ENCODE peak calls at places on chromosomes 16 and 17, in ten cellular contexts. One of them, this sample, is unnamed.

GRCh38 chr17:28471531-28472342 is 1.7 kb upstream of the SLC13A2 start:
- DNase-seq in astrocyte of the cerebellum: no peak
- DNase-seq in lower leg skin: peak
- DNase-seq in psoas muscle: no peak
- DNase-seq in fibroblast of mammary gland: no peak
- DNase-seq in osteocyte: no peak
- DNase-seq in cardiac muscle cell: no peak
- DNase-seq in dorsolateral prefrontal cortex: no peak
- DNase-seq in type B pancreatic cell: no peak
- DNase-seq in sigmoid colon: peak
- DNase-seq in this sample: no peak

GRCh38 chr17:7523033-7523432 is 25.8 kb upstream of the TNFSF12 start:
- DNase-seq in cardiac muscle cell: peak
- DNase-seq in sigmoid colon: no peak
- DNase-seq in type B pancreatic cell: no peak
- DNase-seq in dorsolateral prefrontal cortex: no peak
- DNase-seq in lower leg skin: no peak
- DNase-seq in fibroblast of mammary gland: peak
- DNase-seq in osteocyte: no peak
- DNase-seq in psoas muscle: no peak
- DNase-seq in astrocyte of the cerebellum: no peak
- DNase-seq in this sample: peak

GRCh38 chr17:30426292-30426691 is 47.6 kb downstream of the CPD start:
- DNase-seq in astrocyte of the cerebellum: no peak
- DNase-seq in cardiac muscle cell: no peak
- DNase-seq in type B pancreatic cell: no peak
- DNase-seq in osteocyte: no peak
- DNase-seq in sigmoid colon: no peak
- DNase-seq in dorsolateral prefrontal cortex: no peak
- DNase-seq in lower leg skin: no peak
- DNase-seq in psoas muscle: no peak
- DNase-seq in fibroblast of mammary gland: peak
- DNase-seq in this sample: no peak

GRCh38 chr17:68847711-68848110 is 107.5 kb downstream of the ABCA8 start:
- DNase-seq in lower leg skin: no peak
- DNase-seq in type B pancreatic cell: no peak
- DNase-seq in dorsolateral prefrontal cortex: no peak
- DNase-seq in cardiac muscle cell: no peak
- DNase-seq in sigmoid colon: no peak
- DNase-seq in astrocyte of the cerebellum: no peak
- DNase-seq in osteocyte: no peak
- DNase-seq in fibroblast of mammary gland: no peak
- DNase-seq in psoas muscle: no peak
- DNase-seq in this sample: no peak

GRCh38 chr16:29757950-29758466 is 12.2 kb upstream of the C16orf54 start:
- DNase-seq in dorsolateral prefrontal cortex: no peak
- DNase-seq in osteocyte: no peak
- DNase-seq in fibroblast of mammary gland: peak
- DNase-seq in astrocyte of the cerebellum: no peak
- DNase-seq in psoas muscle: no peak
- DNase-seq in type B pancreatic cell: no peak
- DNase-seq in sigmoid colon: no peak
- DNase-seq in cardiac muscle cell: peak
- DNase-seq in lower leg skin: no peak
- DNase-seq in this sample: no peak

GRCh38 chr17:2881295-2881694 is 85.1 kb downstream of the RAP1GAP2 start:
- DNase-seq in cardiac muscle cell: no peak
- DNase-seq in sigmoid colon: no peak
- DNase-seq in lower leg skin: no peak
- DNase-seq in astrocyte of the cerebellum: no peak
- DNase-seq in type B pancreatic cell: no peak
- DNase-seq in dorsolateral prefrontal cortex: no peak
- DNase-seq in fibroblast of mammary gland: no peak
- DNase-seq in psoas muscle: no peak
- DNase-seq in osteocyte: no peak
- DNase-seq in this sample: no peak

GRCh38 chr17:8001976-8002645 is at the start of gene GUCY2D:
- DNase-seq in cardiac muscle cell: no peak
- DNase-seq in type B pancreatic cell: no peak
- DNase-seq in osteocyte: no peak
- DNase-seq in psoas muscle: no peak
- DNase-seq in dorsolateral prefrontal cortex: no peak
- DNase-seq in lower leg skin: peak
- DNase-seq in fibroblast of mammary gland: no peak
- DNase-seq in astrocyte of the cerebellum: no peak
- DNase-seq in sigmoid colon: no peak
- DNase-seq in this sample: peak

GRCh38 chr17:38578229-38578628 is 27.5 kb downstream of the SRCIN1 start:
- DNase-seq in dorsolateral prefrontal cortex: no peak
- DNase-seq in fibroblast of mammary gland: no peak
- DNase-seq in psoas muscle: no peak
- DNase-seq in cardiac muscle cell: no peak
- DNase-seq in type B pancreatic cell: no peak
- DNase-seq in osteocyte: no peak
- DNase-seq in astrocyte of the cerebellum: no peak
- DNase-seq in sigmoid colon: no peak
- DNase-seq in lower leg skin: no peak
- DNase-seq in this sample: no peak

GRCh38 chr17:45021607-45022287 is 29.7 kb downstream of the DCAKD start:
- DNase-seq in lower leg skin: peak
- DNase-seq in type B pancreatic cell: peak
- DNase-seq in sigmoid colon: peak
- DNase-seq in psoas muscle: peak
- DNase-seq in astrocyte of the cerebellum: no peak
- DNase-seq in osteocyte: peak
- DNase-seq in cardiac muscle cell: peak
- DNase-seq in fibroblast of mammary gland: peak
- DNase-seq in dorsolateral prefrontal cortex: no peak
- DNase-seq in this sample: peak

GRCh38 chr17:1829579-1830257 is at the start of the genes RPA1 and SMYD4:
- DNase-seq in astrocyte of the cerebellum: peak
- DNase-seq in osteocyte: peak
- DNase-seq in cardiac muscle cell: peak
- DNase-seq in lower leg skin: peak
- DNase-seq in sigmoid colon: peak
- DNase-seq in psoas muscle: peak
- DNase-seq in type B pancreatic cell: peak
- DNase-seq in dorsolateral prefrontal cortex: peak
- DNase-seq in fibroblast of mammary gland: peak
- DNase-seq in this sample: peak

GRCh38 chr17:4643676-4644075 is 2.2 kb upstream of the ALOX15 start:
- DNase-seq in lower leg skin: no peak
- DNase-seq in astrocyte of the cerebellum: no peak
- DNase-seq in fibroblast of mammary gland: no peak
- DNase-seq in cardiac muscle cell: no peak
- DNase-seq in dorsolateral prefrontal cortex: no peak
- DNase-seq in type B pancreatic cell: no peak
- DNase-seq in osteocyte: no peak
- DNase-seq in sigmoid colon: no peak
- DNase-seq in psoas muscle: no peak
- DNase-seq in this sample: no peak

GRCh38 chr17:74457820-74458166 is 8.6 kb upstream of the CD300A start:
- DNase-seq in fibroblast of mammary gland: no peak
- DNase-seq in cardiac muscle cell: no peak
- DNase-seq in type B pancreatic cell: no peak
- DNase-seq in osteocyte: no peak
- DNase-seq in sigmoid colon: no peak
- DNase-seq in psoas muscle: no peak
- DNase-seq in dorsolateral prefrontal cortex: no peak
- DNase-seq in astrocyte of the cerebellum: no peak
- DNase-seq in lower leg skin: no peak
- DNase-seq in this sample: no peak
- TF ChIP-seq CTCF in fibroblast of mammary gland: no peak
- TF ChIP-seq CTCF in cardiac muscle cell: no peak
- TF ChIP-seq CTCF in type B pancreatic cell: peak
- TF ChIP-seq CTCF in osteocyte: peak
- TF ChIP-seq CTCF in sigmoid colon: no peak
- TF ChIP-seq CTCF in psoas muscle: no peak
- TF ChIP-seq CTCF in dorsolateral prefrontal cortex: no peak
- TF ChIP-seq CTCF in astrocyte of the cerebellum: no peak
- TF ChIP-seq CTCF in lower leg skin: no peak
- TF ChIP-seq CTCF in this sample: no peak

GRCh38 chr16:2284001-2284770 is 16.3 kb upstream of the RNPS1 start:
- DNase-seq in cardiac muscle cell: no peak
- DNase-seq in fibroblast of mammary gland: no peak
- DNase-seq in astrocyte of the cerebellum: no peak
- DNase-seq in lower leg skin: no peak
- DNase-seq in dorsolateral prefrontal cortex: no peak
- DNase-seq in sigmoid colon: no peak
- DNase-seq in type B pancreatic cell: no peak
- DNase-seq in psoas muscle: no peak
- DNase-seq in osteocyte: no peak
- DNase-seq in this sample: peak

GRCh38 chr16:2285731-2286191 is 17.8 kb upstream of the RNPS1 start:
- DNase-seq in lower leg skin: no peak
- DNase-seq in fibroblast of mammary gland: no peak
- DNase-seq in psoas muscle: no peak
- DNase-seq in dorsolateral prefrontal cortex: no peak
- DNase-seq in type B pancreatic cell: no peak
- DNase-seq in osteocyte: no peak
- DNase-seq in cardiac muscle cell: no peak
- DNase-seq in astrocyte of the cerebellum: no peak
- DNase-seq in sigmoid colon: no peak
- DNase-seq in this sample: no peak

GRCh38 chr16:2286550-2286949 is 18.6 kb upstream of the RNPS1 start:
- DNase-seq in sigmoid colon: no peak
- DNase-seq in astrocyte of the cerebellum: no peak
- DNase-seq in fibroblast of mammary gland: no peak
- DNase-seq in type B pancreatic cell: no peak
- DNase-seq in cardiac muscle cell: no peak
- DNase-seq in dorsolateral prefrontal cortex: no peak
- DNase-seq in osteocyte: no peak
- DNase-seq in psoas muscle: no peak
- DNase-seq in lower leg skin: no peak
- DNase-seq in this sample: peak

GRCh38 chr16:2282866-2283555 is 15.1 kb upstream of the RNPS1 start:
- DNase-seq in psoas muscle: no peak
- DNase-seq in sigmoid colon: no peak
- DNase-seq in cardiac muscle cell: no peak
- DNase-seq in type B pancreatic cell: no peak
- DNase-seq in fibroblast of mammary gland: no peak
- DNase-seq in osteocyte: no peak
- DNase-seq in dorsolateral prefrontal cortex: no peak
- DNase-seq in astrocyte of the cerebellum: no peak
- DNase-seq in lower leg skin: no peak
- DNase-seq in this sample: no peak

GRCh38 chr16:2284797-2285576 is 17.1 kb upstream of the RNPS1 start:
- DNase-seq in psoas muscle: no peak
- DNase-seq in cardiac muscle cell: no peak
- DNase-seq in lower leg skin: no peak
- DNase-seq in osteocyte: no peak
- DNase-seq in fibroblast of mammary gland: no peak
- DNase-seq in dorsolateral prefrontal cortex: no peak
- DNase-seq in type B pancreatic cell: no peak
- DNase-seq in sigmoid colon: no peak
- DNase-seq in astrocyte of the cerebellum: no peak
- DNase-seq in this sample: peak
- TF ChIP-seq CTCF in psoas muscle: no peak
- TF ChIP-seq CTCF in cardiac muscle cell: no peak
- TF ChIP-seq CTCF in lower leg skin: no peak
- TF ChIP-seq CTCF in osteocyte: no peak
- TF ChIP-seq CTCF in fibroblast of mammary gland: no peak
- TF ChIP-seq CTCF in dorsolateral prefrontal cortex: no peak
- TF ChIP-seq CTCF in type B pancreatic cell: no peak
- TF ChIP-seq CTCF in sigmoid colon: no peak
- TF ChIP-seq CTCF in astrocyte of the cerebellum: no peak
- TF ChIP-seq CTCF in this sample: no peak

GRCh38 chr17:57737450-57737849 is 7.6 kb downstream of the CCDC182 start:
- DNase-seq in astrocyte of the cerebellum: no peak
- DNase-seq in dorsolateral prefrontal cortex: no peak
- DNase-seq in sigmoid colon: no peak
- DNase-seq in type B pancreatic cell: no peak
- DNase-seq in osteocyte: no peak
- DNase-seq in cardiac muscle cell: no peak
- DNase-seq in fibroblast of mammary gland: no peak
- DNase-seq in lower leg skin: no peak
- DNase-seq in psoas muscle: no peak
- DNase-seq in this sample: no peak

GRCh38 chr17:57739402-57740224 is 5.5 kb downstream of the CCDC182 start:
- DNase-seq in psoas muscle: no peak
- DNase-seq in cardiac muscle cell: peak
- DNase-seq in sigmoid colon: no peak
- DNase-seq in lower leg skin: no peak
- DNase-seq in type B pancreatic cell: no peak
- DNase-seq in osteocyte: no peak
- DNase-seq in astrocyte of the cerebellum: no peak
- DNase-seq in dorsolateral prefrontal cortex: no peak
- DNase-seq in fibroblast of mammary gland: peak
- DNase-seq in this sample: no peak

GRCh38 chr17:57744195-57745170 is 616 bp downstream of the CCDC182 start:
- DNase-seq in cardiac muscle cell: no peak
- DNase-seq in fibroblast of mammary gland: no peak
- DNase-seq in dorsolateral prefrontal cortex: no peak
- DNase-seq in lower leg skin: no peak
- DNase-seq in osteocyte: no peak
- DNase-seq in psoas muscle: no peak
- DNase-seq in astrocyte of the cerebellum: no peak
- DNase-seq in sigmoid colon: no peak
- DNase-seq in type B pancreatic cell: no peak
- DNase-seq in this sample: no peak

GRCh38 chr17:57735707-57736106 is 9.4 kb downstream of the CCDC182 start:
- DNase-seq in osteocyte: no peak
- DNase-seq in fibroblast of mammary gland: no peak
- DNase-seq in dorsolateral prefrontal cortex: no peak
- DNase-seq in psoas muscle: no peak
- DNase-seq in lower leg skin: no peak
- DNase-seq in cardiac muscle cell: no peak
- DNase-seq in astrocyte of the cerebellum: no peak
- DNase-seq in type B pancreatic cell: no peak
- DNase-seq in sigmoid colon: no peak
- DNase-seq in this sample: no peak

DNA sequence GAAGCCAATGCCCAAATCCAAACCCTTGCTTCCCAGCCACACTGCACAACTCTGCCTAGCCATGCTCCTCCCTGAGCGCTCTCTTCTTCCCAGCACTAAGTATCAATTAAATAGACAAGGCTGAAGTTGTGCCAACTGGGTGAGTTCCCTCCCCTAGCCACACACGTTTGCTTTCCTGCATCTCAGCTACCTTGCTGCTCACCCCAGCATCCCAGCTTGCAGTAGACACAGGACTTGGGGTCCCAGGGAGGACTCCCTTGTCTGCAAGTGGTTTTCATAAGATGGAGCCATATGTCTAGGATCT is 4.9 kb downstream of the CCDC182 start:
- DNase-seq in dorsolateral prefrontal cortex: no peak
- DNase-seq in cardiac muscle cell: no peak
- DNase-seq in osteocyte: no peak
- DNase-seq in fibroblast of mammary gland: no peak
- DNase-seq in psoas muscle: no peak
- DNase-seq in sigmoid colon: no peak
- DNase-seq in lower leg skin: no peak
- DNase-seq in astrocyte of the cerebellum: no peak
- DNase-seq in type B pancreatic cell: no peak
- DNase-seq in this sample: no peak
- TF ChIP-seq CTCF in dorsolateral prefrontal cortex: no peak
- TF ChIP-seq CTCF in cardiac muscle cell: no peak
- TF ChIP-seq CTCF in osteocyte: no peak
- TF ChIP-seq CTCF in fibroblast of mammary gland: no peak
- TF ChIP-seq CTCF in psoas muscle: no peak
- TF ChIP-seq CTCF in sigmoid colon: no peak
- TF ChIP-seq CTCF in lower leg skin: no peak
- TF ChIP-seq CTCF in astrocyte of the cerebellum: no peak
- TF ChIP-seq CTCF in type B pancreatic cell: no peak
- TF ChIP-seq CTCF in this sample: no peak

GRCh38 chr16:57723170-57723569 is 12.4 kb upstream of the KATNB1 start:
- DNase-seq in astrocyte of the cerebellum: no peak
- DNase-seq in psoas muscle: no peak
- DNase-seq in lower leg skin: no peak
- DNase-seq in type B pancreatic cell: no peak
- DNase-seq in fibroblast of mammary gland: peak
- DNase-seq in sigmoid colon: no peak
- DNase-seq in dorsolateral prefrontal cortex: no peak
- DNase-seq in cardiac muscle cell: peak
- DNase-seq in osteocyte: no peak
- DNase-seq in this sample: no peak
- TF ChIP-seq CTCF in astrocyte of the cerebellum: peak
- TF ChIP-seq CTCF in psoas muscle: no peak
- TF ChIP-seq CTCF in lower leg skin: no peak
- TF ChIP-seq CTCF in type B pancreatic cell: peak
- TF ChIP-seq CTCF in fibroblast of mammary gland: peak
- TF ChIP-seq CTCF in sigmoid colon: no peak
- TF ChIP-seq CTCF in dorsolateral prefrontal cortex: no peak
- TF ChIP-seq CTCF in cardiac muscle cell: peak
- TF ChIP-seq CTCF in osteocyte: peak
- TF ChIP-seq CTCF in this sample: no peak

This sample was measured in upper lobe of right lung.